ENCODE peak calls at places on chromosomes 13 and 19, in five cellular contexts. F is stimulated activated CD8-positive, alpha-beta memory T cell treated with anti-CD3 and anti-CD28 coated beads, Interleukin-15, amount 100 ng/mL, for 24 hours; B is lung microvascular endothelial cell; V is osteoblast; H is RCC 7860. R is an unnamed sample.

GRCh38 chr13:73835138-73835721 is 299.0 kb downstream of the KLF12 start:
- DNase-seq in F (no peak), H (peak; percentile 48), V (no peak), B (peak; percentile 57), R (no peak)

GRCh38 chr13:101554420-101555125 is 102.1 kb downstream of the ITGBL1 start:
- DNase-seq in V (no peak), F (no peak), H (no peak), B (no peak), R (no peak)

GRCh38 chr19:43634877-43635560 is 4.6 kb downstream of the CADM4 start:
- DNase-seq in B (no peak), F (no peak), V (no peak), H (no peak), R (no peak)

GRCh38 chr13:46113596-46113995 is 8.8 kb upstream of the CPB2 start:
- DNase-seq in B (peak; percentile 48), V (no peak), H (peak; percentile 59), F (no peak), R (no peak)

GRCh38 chr13:85586422-85586831 is 212.8 kb downstream of the SLITRK6 start:
- DNase-seq in H (peak; percentile 13), B (no peak), V (no peak), F (no peak), R (no peak)

GRCh38 chr19:45782820-45783785 is 813 bp upstream of the DMPK start:
- DNase-seq in B (no peak), F (no peak), V (peak; percentile 99), H (no peak), R (no peak)

GRCh38 chr13:35826626-35827254 is 304.4 kb downstream of the DCLK1 start:
- DNase-seq in B (no peak), V (no peak), H (no peak), F (no peak), R (no peak)

GRCh38 chr19:51135004-51135403 is 7.1 kb upstream of the SIGLEC7 start:
- DNase-seq in H (no peak), F (no peak), V (no peak), B (no peak), R (no peak)

GRCh38 chr13:20553309-20553708 is 13.6 kb upstream of the IFT88 start:
- DNase-seq in F (no peak), H (no peak), V (no peak), B (no peak), R (no peak)

GRCh38 chr13:23956106-23956505 is 58.8 kb upstream of the C1QTNF9B start:
- DNase-seq in H (peak; percentile 50), F (no peak), B (no peak), V (peak; percentile 62), R (no peak)

GRCh38 chr19:3642987-3643386 is 16.4 kb upstream of the CACTIN start:
- DNase-seq in H (no peak), B (peak; percentile 28), V (no peak), F (no peak), R (no peak)

GRCh38 chr19:47377208-47377701 is 28.1 kb downstream of the DHX34 start:
- DNase-seq in B (no peak), V (peak; percentile 83), H (no peak), F (no peak), R (no peak)

GRCh38 chr13:98822238-98822606 is 69.8 kb upstream of the SLC15A1 start:
- DNase-seq in H (no peak), V (peak; percentile 78), F (no peak), B (no peak), R (no peak)

GRCh38 chr13:31174018-31174417 is 12.3 kb upstream of the HSPH1 start:
- DNase-seq in V (no peak), H (no peak), F (no peak), B (peak; percentile 48), R (no peak)

GRCh38 chr19:18708452-18709231 is 25.2 kb downstream of the CRTC1 start:
- DNase-seq in F (no peak), V (peak; percentile 56), H (no peak), B (no peak), R (no peak)

GRCh38 chr13:113763961-113764792 is 5.2 kb downstream of the TMEM255B start:
- DNase-seq in B (no peak), H (no peak), F (no peak), V (peak; percentile 69), R (no peak)

GRCh38 chr13:30355839-30356238 is 48.5 kb upstream of the KATNAL1 start:
- DNase-seq in B (no peak), V (no peak), F (no peak), H (no peak), R (no peak)

GRCh38 chr13:52599037-52599852 is 43.0 kb upstream of the HNRNPA1L2 start:
- DNase-seq in V (peak; percentile 91), F (no peak), B (peak; percentile 86), H (no peak), R (no peak)

GRCh38 chr19:57302020-57302465 is 18.2 kb upstream of the ZNF543 start:
- DNase-seq in F (no peak), H (no peak), V (peak; percentile 89), B (no peak), R (peak; percentile 86)

GRCh38 chr13:110913322-110913721 is 1.5 kb downstream of the ANKRD10 start:
- DNase-seq in V (no peak), F (no peak), B (no peak), H (no peak), R (no peak)

GRCh38 chr13:94660695-94661324 is 51.5 kb downstream of the SOX21 start:
- DNase-seq in V (no peak), B (peak; percentile 55), H (no peak), F (no peak), R (no peak)

GRCh38 chr19:37855098-37855497 is 51.3 kb downstream of the WDR87 start:
- DNase-seq in V (peak; percentile 84), H (no peak), F (peak; percentile 3), B (peak; percentile 36), R (no peak)

GRCh38 chr19:40771101-40771539 is 4.2 kb upstream of the MIA start:
- DNase-seq in B (no peak), F (no peak), V (no peak), H (peak; percentile 3), R (no peak)

GRCh38 chr19:45275370-45275971 is 24.4 kb downstream of the MARK4 start:
- DNase-seq in H (no peak), F (no peak), V (no peak), B (no peak), R (no peak)

GRCh38 chr13:28358673-28359072 is 136.3 kb downstream of the FLT1 start:
- DNase-seq in F (no peak), B (no peak), V (no peak), H (no peak), R (no peak)

GRCh38 chr19:12838182-12838890 is at the start of gene MAST1:
- DNase-seq in B (peak; percentile 57), H (no peak), F (no peak), V (peak; percentile 98), R (no peak)

GRCh38 chr19:21841081-21841783 is 5.2 kb upstream of the ZNF43 start:
- DNase-seq in H (no peak), F (no peak), V (no peak), B (no peak), R (no peak)